ENCODE peak calls at places on chromosomes 13 and 19, in four cellular contexts. B is ascending aorta, V is HFFc6, D is breast epithelium. J is an unnamed sample.

GRCh38 chr13:41700790-41701310 is 243.5 kb downstream of the RGCC start:
- DNase-seq in V (peak), B (no peak), D (no peak), J (no peak)

GRCh38 chr19:16514383-16515019 is 18.3 kb downstream of the C19orf44 start:
- DNase-seq in B (no peak), D (no peak), V (no peak), J (no peak)

GRCh38 chr19:40257096-40257517 is 28.0 kb downstream of the AKT2 start:
- DNase-seq in V (no peak), D (no peak), B (no peak), J (no peak)

GRCh38 chr13:74732736-74733135 is 598.5 kb upstream of the KLF12 start:
- DNase-seq in B (no peak), D (no peak), V (no peak), J (no peak)

GRCh38 chr19:45766919-45767346 is 2.1 kb downstream of the SIX5 start:
- DNase-seq in D (no peak), B (no peak), V (peak), J (no peak)

GRCh38 chr19:17565611-17566010 is 10.2 kb downstream of the COLGALT1 start:
- DNase-seq in D (no peak), V (peak), B (no peak), J (no peak)

GRCh38 chr13:44364601-44365000 is 9.0 kb upstream of the SERP2 start:
- DNase-seq in V (peak), B (no peak), D (no peak), J (peak)

GRCh38 chr19:7507884-7508283 is 8.0 kb upstream of the ZNF358 start:
- DNase-seq in V (peak), D (no peak), B (peak), J (peak)

GRCh38 chr19:12884926-12885748 is 1.9 kb downstream of the KLF1 start:
- DNase-seq in V (no peak), B (peak), D (peak), J (peak)

GRCh38 chr13:33139186-33139585 is 123.0 kb downstream of the KL start:
- DNase-seq in V (no peak), D (no peak), B (peak), J (no peak)

GRCh38 chr13:97371486-97372109 is 62.4 kb upstream of the RAP2A start:
- DNase-seq in D (no peak), B (no peak), V (no peak), J (no peak)

GRCh38 chr19:19538767-19539166 is 702 bp downstream of the CILP2 start:
- DNase-seq in V (no peak), B (no peak), D (no peak), J (no peak)

GRCh38 chr19:43524922-43525835 is 1.8 kb downstream of the ETHE1 start:
- DNase-seq in V (no peak), D (peak), B (peak), J (peak)

GRCh38 chr13:51066091-51066831 is 44.8 kb downstream of the C13orf42 start:
- DNase-seq in D (no peak), B (no peak), V (no peak), J (peak)

GRCh38 chr19:7866399-7867091 is 7.6 kb downstream of the PRR36 start:
- DNase-seq in V (no peak), B (no peak), D (no peak), J (no peak)

GRCh38 chr13:114203536-114203935 is 24.5 kb downstream of the CFAP97D2 start:
- DNase-seq in B (no peak), V (no peak), D (no peak), J (no peak)

GRCh38 chr13:24110011-24110410 is 50.5 kb upstream of the SPATA13 start:
- DNase-seq in V (no peak), B (no peak), D (no peak), J (no peak)

GRCh38 chr19:16261584-16262370 is 62.8 kb upstream of the KLF2 start:
- DNase-seq in D (no peak), V (no peak), B (no peak), J (no peak)

GRCh38 chr13:50451609-50452008 is 391.9 kb downstream of the DLEU7 start:
- DNase-seq in B (no peak), D (no peak), V (no peak), J (no peak)

GRCh38 chr13:112895521-112896465 is 73.2 kb upstream of the MCF2L start:
- DNase-seq in D (no peak), B (no peak), V (no peak), J (no peak)

GRCh38 chr13:83286737-83287136 is 595.5 kb downstream of the SLITRK1 start:
- DNase-seq in V (peak), D (no peak), B (no peak), J (no peak)

GRCh38 chr19:21321996-21322395 is 7.2 kb downstream of the ZNF708 start:
- DNase-seq in V (no peak), D (no peak), B (no peak), J (no peak)

GRCh38 chr13:52851153-52851962 is 2.9 kb upstream of the PCDH8 start:
- DNase-seq in B (no peak), V (no peak), D (no peak), J (peak)

GRCh38 chr13:98798849-98799645 is 46.6 kb upstream of the SLC15A1 start:
- DNase-seq in V (peak), D (no peak), B (no peak), J (peak)

GRCh38 chr13:33918199-33918932 is 100.4 kb downstream of the RFC3 start:
- DNase-seq in V (peak), B (no peak), D (no peak), J (peak)

GRCh38 chr13:40485611-40486517 is 180.6 kb downstream of the FOXO1 start:
- DNase-seq in B (peak), V (no peak), D (no peak), J (no peak)

GRCh38 chr19:18612772-18613588 is at the start of gene TMEM59L:
- DNase-seq in B (no peak), D (no peak), V (no peak), J (no peak)

GRCh38 chr13:77579971-77580370 is 44.5 kb downstream of the SCEL start:
- DNase-seq in V (no peak), B (no peak), D (no peak), J (no peak)

GRCh38 chr13:42041017-42041683 is 7.3 kb upstream of the DGKH start:
- DNase-seq in V (peak), D (peak), B (peak), J (peak)

GRCh38 chr19:14059093-14059480 is 2.8 kb downstream of the PALM3 start:
- DNase-seq in B (no peak), V (no peak), D (no peak), J (no peak)

GRCh38 chr19:18304194-18304495 is 18.7 kb downstream of the LSM4 start:
- DNase-seq in D (no peak), V (no peak), B (peak), J (no peak)

GRCh38 chr13:21079761-21080730 is 18.7 kb upstream of the LATS2 start:
- DNase-seq in B (peak), V (peak), D (no peak), J (peak)

J was measured in trophoblast cell.